ENCODE peak calls at places on chromosomes 6 and 20, in seven cellular contexts. R, T, J, C, N, Y and G are unnamed samples.

GRCh38 chr6:44272999-44273566 is 2.8 kb downstream of the TMEM151B start:
- DNase-seq in R (no peak), T (no peak), J (no peak), C (no peak), N (no peak), Y (no peak), G (no peak)

GRCh38 chr6:170095273-170095976 is 195.5 kb downstream of the DLL1 start:
- DNase-seq in R (no peak), T (no peak), J (no peak), C (no peak), N (peak; percentile 15), Y (no peak), G (no peak)

GRCh38 chr6:10521104-10521808 is at the start of gene GCNT2:
- DNase-seq in R (peak; percentile 53), T (peak; percentile 94), J (no peak), C (peak; percentile 38), N (no peak), Y (no peak), G (no peak)

GRCh38 chr6:116631379-116631990 is 15.2 kb downstream of the RSPH4A start:
- DNase-seq in R (no peak), T (peak; percentile 5), J (no peak), C (no peak), N (no peak), Y (no peak), G (no peak)

GRCh38 chr6:56450882-56451739 is 191.6 kb downstream of the DST start:
- DNase-seq in R (no peak), T (no peak), J (no peak), C (peak; percentile 39), N (peak; percentile 76), Y (no peak), G (no peak)

GRCh38 chr6:106794129-106794528 is 164.8 kb downstream of the QRSL1 start:
- DNase-seq in R (no peak), T (no peak), J (no peak), C (no peak), N (no peak), Y (no peak), G (no peak)

GRCh38 chr6:170405311-170405975 is 98.9 kb downstream of the FAM120B start:
- DNase-seq in R (no peak), T (no peak), J (peak; percentile 88), C (no peak), N (no peak), Y (no peak), G (no peak)

GRCh38 chr6:89984926-89985743 is 90.9 kb downstream of the GJA10 start:
- DNase-seq in R (peak; percentile 53), T (peak; percentile 67), J (no peak), C (peak; percentile 54), N (no peak), Y (no peak), G (no peak)

GRCh38 chr20:40511478-40511877 is 177.6 kb downstream of the MAFB start:
- DNase-seq in R (no peak), T (no peak), J (no peak), C (no peak), N (peak; percentile 42), Y (no peak), G (no peak)

GRCh38 chr6:71211799-71212198 is 76.8 kb upstream of the OGFRL1 start:
- DNase-seq in R (no peak), T (no peak), J (no peak), C (no peak), N (no peak), Y (no peak), G (no peak)

GRCh38 chr20:18672826-18673225 is 85.0 kb downstream of the DTD1 start:
- DNase-seq in R (no peak), T (no peak), J (no peak), C (no peak), N (no peak), Y (no peak), G (no peak)

GRCh38 chr6:90484903-90485302 is 102.0 kb downstream of the MAP3K7 start:
- DNase-seq in R (no peak), T (no peak), J (no peak), C (no peak), N (no peak), Y (no peak), G (no peak)

GRCh38 chr20:17710379-17711305 is 10.9 kb downstream of the BANF2 start:
- DNase-seq in R (no peak), T (peak; percentile 50), J (no peak), C (no peak), N (peak; percentile 37), Y (no peak), G (no peak)

GRCh38 chr20:51469578-51470520 is 72.7 kb downstream of the NFATC2 start:
- DNase-seq in R (no peak), T (peak; percentile 77), J (no peak), C (no peak), N (no peak), Y (no peak), G (no peak)

GRCh38 chr6:13295576-13295975 is 32.8 kb downstream of the TBC1D7 start:
- DNase-seq in R (no peak), T (no peak), J (no peak), C (no peak), N (no peak), Y (no peak), G (no peak)

GRCh38 chr6:166904101-166904746 is 52.1 kb downstream of the RNASET2 start:
- DNase-seq in R (no peak), T (peak; percentile 38), J (no peak), C (no peak), N (no peak), Y (no peak), G (no peak)

GRCh38 chr6:235763-236360 is 56.4 kb upstream of the DUSP22 start:
- DNase-seq in R (no peak), T (no peak), J (no peak), C (no peak), N (no peak), Y (peak; percentile 65), G (no peak)

GRCh38 chr6:144012534-144012933 is 4.5 kb upstream of the PLAGL1 start:
- DNase-seq in R (no peak), T (no peak), J (no peak), C (no peak), N (no peak), Y (no peak), G (no peak)

GRCh38 chr6:148146717-148147116 is 195.9 kb upstream of the SASH1 start:
- DNase-seq in R (no peak), T (no peak), J (no peak), C (no peak), N (no peak), Y (peak; percentile 6), G (no peak)

GRCh38 chr6:124964084-124964763 is 2.0 kb downstream of the RNF217 start:
- DNase-seq in R (no peak), T (no peak), J (no peak), C (peak; percentile 35), N (peak; percentile 68), Y (no peak), G (no peak)

GRCh38 chr6:88919032-88919431 is 44.4 kb downstream of the RNGTT start:
- DNase-seq in R (no peak), T (no peak), J (no peak), C (no peak), N (no peak), Y (no peak), G (no peak)

GRCh38 chr6:2534406-2535139 is 216.1 kb downstream of the MYLK4 start:
- DNase-seq in R (no peak), T (no peak), J (no peak), C (no peak), N (no peak), Y (no peak), G (no peak)

GRCh38 chr6:150667977-150668716 is 68.5 kb downstream of the PLEKHG1 start:
- DNase-seq in R (peak; percentile 89), T (peak; percentile 93), J (peak; percentile 2), C (peak; percentile 92), N (peak; percentile 90), Y (no peak), G (peak; percentile 73)

GRCh38 chr20:412081-412480 is 4.0 kb downstream of the RBCK1 start:
- DNase-seq in R (no peak), T (no peak), J (no peak), C (no peak), N (no peak), Y (no peak), G (no peak)

GRCh38 chr20:62499758-62500236 is 24.0 kb upstream of the GATA5 start:
- DNase-seq in R (no peak), T (no peak), J (no peak), C (no peak), N (no peak), Y (no peak), G (no peak)

GRCh38 chr6:19880066-19880465 is 42.9 kb downstream of the ID4 start:
- DNase-seq in R (no peak), T (no peak), J (no peak), C (no peak), N (no peak), Y (no peak), G (no peak)

GRCh38 chr6:19876672-19877071 is 39.5 kb downstream of the ID4 start:
- DNase-seq in R (no peak), T (no peak), J (no peak), C (no peak), N (no peak), Y (no peak), G (no peak)

DNA sequence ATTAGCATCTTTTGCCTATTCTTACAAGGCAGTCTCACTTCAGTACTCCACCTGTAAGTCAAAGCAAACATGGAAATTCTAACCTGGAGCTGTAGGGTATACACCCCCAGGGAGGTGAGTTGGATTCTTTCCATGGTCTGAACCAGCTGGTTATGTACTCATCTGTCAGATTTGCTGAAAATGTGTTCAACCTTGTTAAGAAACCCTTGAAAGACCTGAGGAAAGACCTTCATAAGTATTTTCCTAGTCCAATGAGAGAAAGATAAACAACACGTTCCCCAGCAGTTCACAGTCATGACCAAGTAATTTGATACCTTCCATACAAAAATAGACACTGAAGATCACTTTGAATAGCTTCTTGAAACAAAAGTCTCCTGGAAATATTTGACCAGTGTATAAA is 42.5 kb downstream of the ID4 start:
- DNase-seq in R (no peak), T (no peak), J (no peak), C (no peak), N (no peak), Y (no peak), G (no peak)
- H3K9me3 ChIP-seq in R (no peaks in the 10 kb centered on the region), T (no peaks in the 10 kb centered on the region), J (no peaks in the 10 kb centered on the region), C (no peaks in the 10 kb centered on the region), N (no peaks in the 10 kb centered on the region), Y (no peaks in the 10 kb centered on the region), G (no peaks in the 10 kb centered on the region)

DNA sequence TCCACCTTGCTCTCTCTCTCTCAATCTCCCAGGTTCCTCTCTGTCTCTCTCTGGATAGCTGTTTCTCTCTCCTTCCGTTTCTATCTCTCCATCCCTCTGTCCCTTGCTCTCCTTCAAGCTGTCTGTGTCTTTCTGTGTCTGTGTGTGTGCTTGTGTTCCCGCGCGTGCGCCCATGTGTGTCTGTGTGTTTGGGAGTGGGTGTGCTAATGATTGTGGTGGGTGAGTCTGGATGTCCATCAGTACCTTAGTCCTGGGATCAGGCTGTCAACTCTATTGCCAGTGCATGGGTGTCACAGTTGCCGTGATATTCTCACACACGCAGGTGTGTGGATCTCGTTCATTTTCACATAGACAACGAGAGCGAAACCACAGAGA is 1380.6 kb upstream of the DEFB115 start:
- DNase-seq in R (peak; percentile 48), T (no peak), J (no peak), C (no peak), N (no peak), Y (no peak), G (no peak)
- H3K9me3 ChIP-seq in R (peaks cover 8% of the 10 kb centered on the region), T (no peaks in the 10 kb centered on the region), J (peaks cover 64% of the 10 kb centered on the region), C (no peaks in the 10 kb centered on the region), N (no peaks in the 10 kb centered on the region), Y (peaks cover 5% of the 10 kb centered on the region), G (peaks cover 12% of the 10 kb centered on the region)

GRCh38 chr6:159261983-159262382 is 92.8 kb downstream of the FNDC1 start:
- DNase-seq in R (no peak), T (no peak), J (no peak), C (no peak), N (no peak), Y (no peak), G (no peak)
- H3K9me3 ChIP-seq in R (no peaks in the 10 kb centered on the region), T (peaks cover 3% of the 10 kb centered on the region), J (no peaks in the 10 kb centered on the region), C (no peaks in the 10 kb centered on the region), N (no peaks in the 10 kb centered on the region), Y (no peaks in the 10 kb centered on the region), G (no peaks in the 10 kb centered on the region)

GRCh38 chr20:60310551-60310950 is 352.3 kb downstream of the CDH26 start:
- DNase-seq in R (no peak), T (no peak), J (no peak), C (no peak), N (no peak), Y (no peak), G (no peak)
- H3K9me3 ChIP-seq in R (no peaks in the 10 kb centered on the region), T (no peaks in the 10 kb centered on the region), J (no peaks in the 10 kb centered on the region), C (no peaks in the 10 kb centered on the region), N (no peaks in the 10 kb centered on the region), Y (no peaks in the 10 kb centered on the region), G (no peaks in the 10 kb centered on the region)